ENCODE peak calls at places on chromosomes 3 and 15, in four cellular contexts. One of them, this sample, is unnamed.

GRCh38 chr3:22861426-22861825 is 341.7 kb upstream of the UBE2E2 start:
- DNase-seq in activated T-helper 9 cell treated with anti-CD3 and anti-CD28 coated beads, Interleukin-2, amount 50 U/mL, for 16 hours: no peak
- DNase-seq in AG10803: no peak
- DNase-seq in KBM-7: no peak
- DNase-seq in this sample: no peak

GRCh38 chr3:9204253-9205005 is 45.0 kb downstream of the SRGAP3 start:
- DNase-seq in activated T-helper 9 cell treated with anti-CD3 and anti-CD28 coated beads, Interleukin-2, amount 50 U/mL, for 16 hours: no peak
- DNase-seq in AG10803: no peak
- DNase-seq in KBM-7: no peak
- DNase-seq in this sample: no peak

GRCh38 chr15:82554351-82554750 is 14.1 kb upstream of the RPS17 start:
- DNase-seq in activated T-helper 9 cell treated with anti-CD3 and anti-CD28 coated beads, Interleukin-2, amount 50 U/mL, for 16 hours: no peak
- DNase-seq in AG10803: peak
- DNase-seq in KBM-7: no peak
- DNase-seq in this sample: no peak

GRCh38 chr3:186255703-186256331 is 106.2 kb downstream of the DGKG start:
- DNase-seq in activated T-helper 9 cell treated with anti-CD3 and anti-CD28 coated beads, Interleukin-2, amount 50 U/mL, for 16 hours: no peak
- DNase-seq in AG10803: no peak
- DNase-seq in KBM-7: peak
- DNase-seq in this sample: no peak

GRCh38 chr3:16890605-16891333 is 6.0 kb downstream of the PLCL2 start:
- DNase-seq in activated T-helper 9 cell treated with anti-CD3 and anti-CD28 coated beads, Interleukin-2, amount 50 U/mL, for 16 hours: no peak
- DNase-seq in AG10803: no peak
- DNase-seq in KBM-7: no peak
- DNase-seq in this sample: no peak

GRCh38 chr3:110815008-110815583 is 256.5 kb upstream of the NECTIN3 start:
- DNase-seq in activated T-helper 9 cell treated with anti-CD3 and anti-CD28 coated beads, Interleukin-2, amount 50 U/mL, for 16 hours: no peak
- DNase-seq in AG10803: peak
- DNase-seq in KBM-7: no peak
- DNase-seq in this sample: no peak

GRCh38 chr3:40173291-40173710 is 136.2 kb upstream of the EIF1B start:
- DNase-seq in activated T-helper 9 cell treated with anti-CD3 and anti-CD28 coated beads, Interleukin-2, amount 50 U/mL, for 16 hours: no peak
- DNase-seq in AG10803: peak
- DNase-seq in KBM-7: no peak
- DNase-seq in this sample: no peak

GRCh38 chr15:44735482-44736260 is 657 bp upstream of the TRIM69 start:
- DNase-seq in activated T-helper 9 cell treated with anti-CD3 and anti-CD28 coated beads, Interleukin-2, amount 50 U/mL, for 16 hours: no peak
- DNase-seq in AG10803: peak
- DNase-seq in KBM-7: peak
- DNase-seq in this sample: no peak

GRCh38 chr3:9276761-9277370 is 27.4 kb upstream of the SRGAP3 start:
- DNase-seq in activated T-helper 9 cell treated with anti-CD3 and anti-CD28 coated beads, Interleukin-2, amount 50 U/mL, for 16 hours: no peak
- DNase-seq in AG10803: no peak
- DNase-seq in KBM-7: no peak
- DNase-seq in this sample: no peak

GRCh38 chr3:32951410-32951811 is at the start of gene CCR4:
- DNase-seq in activated T-helper 9 cell treated with anti-CD3 and anti-CD28 coated beads, Interleukin-2, amount 50 U/mL, for 16 hours: peak
- DNase-seq in AG10803: no peak
- DNase-seq in KBM-7: no peak
- DNase-seq in this sample: no peak

GRCh38 chr3:30188713-30189112 is 417.7 kb upstream of the TGFBR2 start:
- DNase-seq in activated T-helper 9 cell treated with anti-CD3 and anti-CD28 coated beads, Interleukin-2, amount 50 U/mL, for 16 hours: no peak
- DNase-seq in AG10803: no peak
- DNase-seq in KBM-7: no peak
- DNase-seq in this sample: no peak

GRCh38 chr15:84747423-84748273 is 744 bp upstream of the ZNF592 start:
- DNase-seq in activated T-helper 9 cell treated with anti-CD3 and anti-CD28 coated beads, Interleukin-2, amount 50 U/mL, for 16 hours: peak
- DNase-seq in AG10803: peak
- DNase-seq in KBM-7: peak
- DNase-seq in this sample: peak

GRCh38 chr3:161254861-161255260 is 33.8 kb downstream of the NMD3 start:
- DNase-seq in activated T-helper 9 cell treated with anti-CD3 and anti-CD28 coated beads, Interleukin-2, amount 50 U/mL, for 16 hours: no peak
- DNase-seq in AG10803: no peak
- DNase-seq in KBM-7: no peak
- DNase-seq in this sample: no peak

GRCh38 chr3:159045279-159045678 is 243.4 kb downstream of the MFSD1 start:
- DNase-seq in activated T-helper 9 cell treated with anti-CD3 and anti-CD28 coated beads, Interleukin-2, amount 50 U/mL, for 16 hours: no peak
- DNase-seq in AG10803: no peak
- DNase-seq in KBM-7: no peak
- DNase-seq in this sample: no peak

GRCh38 chr3:15690250-15690649 is 88.7 kb downstream of the BTD start:
- DNase-seq in activated T-helper 9 cell treated with anti-CD3 and anti-CD28 coated beads, Interleukin-2, amount 50 U/mL, for 16 hours: no peak
- DNase-seq in AG10803: no peak
- DNase-seq in KBM-7: no peak
- DNase-seq in this sample: no peak

GRCh38 chr3:136960838-136961836 is 3.4 kb downstream of the IL20RB start:
- DNase-seq in activated T-helper 9 cell treated with anti-CD3 and anti-CD28 coated beads, Interleukin-2, amount 50 U/mL, for 16 hours: no peak
- DNase-seq in AG10803: peak
- DNase-seq in KBM-7: no peak
- DNase-seq in this sample: no peak

GRCh38 chr3:154364849-154365248 is 40.6 kb upstream of the DHX36 start:
- DNase-seq in activated T-helper 9 cell treated with anti-CD3 and anti-CD28 coated beads, Interleukin-2, amount 50 U/mL, for 16 hours: no peak
- DNase-seq in AG10803: no peak
- DNase-seq in KBM-7: no peak
- DNase-seq in this sample: no peak

This sample was measured in NCI-H460.